ENCODE peak calls at places on chromosome 11, in ten cellular contexts. I is heart right ventricle, K is astrocyte of the spinal cord, E is cardiac fibroblast, L is AG04449, C is neuronal stem cell, Q is epithelial cell of proximal tubule, M is A549, G is astrocyte of the cerebellum, S is heart left ventricle. J is an unnamed sample.
A peak's percentile ranks its signal among the peaks of the same experiment; 100 is the strongest.

GRCh38 chr11:71443736-71444410 is 4.3 kb downstream of the DHCR7 start:
- DNase-seq in L (no peak), I (no peak), K (no peak), Q (no peak), C (no peak), E (no peak), M (no peak), S (no peak), G (no peak), J (no peak)

GRCh38 chr11:119964136-119965025 is 173.5 kb downstream of the TRIM29 start:
- DNase-seq in K (no peak), L (no peak), E (no peak), S (no peak), M (no peak), G (peak; percentile 1), Q (no peak), C (peak; percentile 62), I (no peak), J (no peak)

GRCh38 chr11:10540546-10540914 is 457 bp downstream of the RNF141 start:
- DNase-seq in C (no peak), S (peak; percentile 41), Q (no peak), G (no peak), I (no peak), L (no peak), K (peak; percentile 35), E (peak; percentile 38), M (no peak), J (peak; percentile 54)

GRCh38 chr11:62732830-62733229 is 4.5 kb downstream of the TTC9C start:
- DNase-seq in K (peak; percentile 29), L (no peak), G (no peak), Q (no peak), S (no peak), C (no peak), E (peak; percentile 54), I (no peak), M (no peak), J (no peak)

GRCh38 chr11:75346912-75347647 is 4.4 kb downstream of the ARRB1 start:
- DNase-seq in C (no peak), E (peak; percentile 59), Q (no peak), S (no peak), M (no peak), L (no peak), K (no peak), G (no peak), I (peak; percentile 55), J (no peak)

GRCh38 chr11:27380796-27381195 is 17.8 kb upstream of the CCDC34 start:
- DNase-seq in S (no peak), Q (no peak), L (no peak), G (no peak), E (no peak), C (no peak), K (no peak), M (no peak), I (no peak), J (no peak)

GRCh38 chr11:67642490-67643120 is 3.0 kb upstream of the TBX10 start:
- DNase-seq in I (no peak), K (no peak), S (no peak), C (no peak), Q (no peak), G (no peak), E (no peak), M (no peak), L (no peak), J (no peak)

GRCh38 chr11:82864268-82864667 is 36.0 kb downstream of the PRCP start:
- DNase-seq in G (peak; percentile 13), M (peak; percentile 66), E (peak; percentile 76), L (no peak), Q (peak; percentile 63), I (peak; percentile 28), K (peak; percentile 36), S (peak; percentile 29), C (no peak), J (peak; percentile 55)

GRCh38 chr11:122917311-122917710 is 34.8 kb downstream of the JHY start:
- DNase-seq in S (no peak), I (no peak), L (no peak), E (peak; percentile 52), Q (no peak), M (no peak), G (peak; percentile 77), C (no peak), K (peak; percentile 35), J (no peak)

GRCh38 chr11:2585566-2586090 is 114.2 kb downstream of the KCNQ1OT1 start:
- DNase-seq in E (no peak), L (no peak), I (peak; percentile 3), M (no peak), C (no peak), Q (no peak), S (peak; percentile 7), K (no peak), G (no peak), J (no peak)

GRCh38 chr11:2377511-2378443 is 667 bp downstream of the CD81 start:
- DNase-seq in C (peak; percentile 56), I (peak; percentile 73), G (no peak), M (peak; percentile 41), L (no peak), E (peak; percentile 54), S (no peak), Q (no peak), K (peak; percentile 58), J (no peak)

GRCh38 chr11:117856892-117857291 is 19.6 kb downstream of the FXYD6 start:
- DNase-seq in S (no peak), K (no peak), G (no peak), I (no peak), M (no peak), L (no peak), E (no peak), Q (no peak), C (no peak), J (no peak)

GRCh38 chr11:109527496-109527895 is 105.5 kb downstream of the C11orf87 start:
- DNase-seq in G (no peak), C (no peak), I (no peak), S (no peak), K (no peak), M (no peak), E (peak; percentile 3), Q (no peak), L (peak; percentile 28), J (no peak)

GRCh38 chr11:129598378-129598777 is 217.3 kb upstream of the TMEM45B start:
- DNase-seq in K (no peak), Q (no peak), M (no peak), L (no peak), E (no peak), I (no peak), C (no peak), S (no peak), G (no peak), J (no peak)

GRCh38 chr11:101583180-101584128 is at the start of gene TRPC6:
- DNase-seq in E (peak; percentile 40), G (no peak), I (peak; percentile 33), K (peak; percentile 27), M (peak; percentile 33), C (no peak), L (no peak), Q (no peak), S (no peak), J (no peak)

GRCh38 chr11:26753738-26754504 is 32.1 kb upstream of the SLC5A12 start:
- DNase-seq in I (no peak), M (peak; percentile 21), C (peak; percentile 48), Q (no peak), S (no peak), G (peak; percentile 59), L (peak; percentile 31), E (peak; percentile 89), K (peak; percentile 82), J (peak; percentile 67)

GRCh38 chr11:118342503-118343161 is at the start of gene CD3D:
- DNase-seq in L (no peak), S (no peak), I (no peak), Q (no peak), E (no peak), C (no peak), K (no peak), M (no peak), G (no peak), J (peak; percentile 43)

GRCh38 chr11:108697872-108698473 is 33.1 kb downstream of the DDX10 start:
- DNase-seq in C (peak; percentile 21), L (no peak), E (peak; percentile 88), K (peak; percentile 83), I (no peak), G (peak; percentile 68), M (peak; percentile 38), Q (peak; percentile 22), S (peak; percentile 53), J (peak; percentile 40)

DNA sequence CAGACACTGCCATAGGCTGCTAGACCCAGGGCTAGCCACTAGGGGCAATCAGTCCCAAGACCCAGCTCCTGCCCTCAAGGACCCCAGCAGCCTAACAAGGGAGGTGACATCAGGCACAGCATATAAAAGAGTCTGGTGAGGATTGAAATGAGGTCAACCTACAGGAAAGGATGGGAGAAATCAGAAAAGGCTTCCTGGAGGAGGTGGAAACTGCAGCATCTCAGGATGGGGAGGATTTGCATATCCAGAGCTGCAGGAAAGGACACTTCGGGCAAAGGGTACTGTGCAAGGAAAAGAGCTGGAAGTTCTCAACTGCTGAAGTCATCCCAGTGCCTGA is 2.9 kb upstream of the ARFGAP2 start:
- DNase-seq in M (peak; percentile 78), G (no peak), E (peak; percentile 53), K (no peak), I (no peak), L (no peak), Q (no peak), C (peak; percentile 32), S (no peak), J (peak; percentile 52)
- H3K4me3 ChIP-seq in M (no peak overlapping the region), G (no peak overlapping the region), E (no peak overlapping the region), K (no peak overlapping the region), I (no peak overlapping the region), L (no peak overlapping the region), Q (no peak overlapping the region), C (no peak overlapping the region), S (no peak overlapping the region), J (no peak overlapping the region)

GRCh38 chr11:34926101-34926830 is 9.8 kb downstream of the PDHX start:
- DNase-seq in S (no peak), Q (no peak), K (peak; percentile 76), I (no peak), M (no peak), E (peak; percentile 78), L (no peak), C (peak; percentile 26), G (peak; percentile 53), J (peak; percentile 51)
- H3K4me3 ChIP-seq in S (no peak overlapping the region), Q (no peak overlapping the region), K (no peak overlapping the region), I (no peak overlapping the region), M (no peak overlapping the region), E (no peak overlapping the region), L (no peak overlapping the region), C (no peak overlapping the region), G (no peak overlapping the region), J (no peak overlapping the region)

DNA sequence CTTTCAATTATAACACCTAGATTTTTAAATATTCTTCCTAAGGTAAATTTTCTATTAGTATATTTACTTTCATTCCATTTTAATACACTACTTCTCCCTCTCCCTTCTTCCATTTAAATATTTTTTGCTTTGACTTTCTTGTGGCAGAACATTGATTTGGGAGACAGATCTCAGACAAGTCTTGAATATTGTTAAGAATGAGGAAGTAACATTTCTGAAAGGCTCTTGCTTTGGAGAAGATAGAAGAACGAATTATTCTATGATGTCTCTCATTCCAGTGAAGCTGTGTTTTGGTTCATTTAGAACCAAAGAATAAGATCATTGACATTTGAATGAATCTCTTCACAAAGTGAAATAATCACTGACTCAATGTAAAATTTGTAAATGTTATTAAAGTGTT is 2.4 kb downstream of the IPO7 start:
- DNase-seq in K (no peak), L (no peak), G (no peak), Q (no peak), M (no peak), S (no peak), C (no peak), I (no peak), E (no peak), J (no peak)
- H3K4me3 ChIP-seq in K (no peak overlapping the region), L (no peak overlapping the region), G (no peak overlapping the region), Q (no peak overlapping the region), M (peak overlapping the region; percentile 74), S (no peak overlapping the region), C (no peak overlapping the region), I (no peak overlapping the region), E (no peak overlapping the region), J (no peak overlapping the region)

GRCh38 chr11:114295676-114296081 is 520 bp upstream of the NNMT start:
- DNase-seq in M (no peak), G (no peak), C (no peak), L (no peak), Q (no peak), K (no peak), S (no peak), E (no peak), I (no peak), J (no peak)
- H3K4me3 ChIP-seq in M (peak overlapping the region; percentile 75), G (peak overlapping the region; percentile 69), C (no peak overlapping the region), L (peak overlapping the region; percentile 83), Q (peak overlapping the region; percentile 94), K (peak overlapping the region; percentile 80), S (peak overlapping the region; percentile 39), E (peak overlapping the region; percentile 69), I (peak overlapping the region; percentile 60), J (no peak overlapping the region)